ENCODE peak calls at places on chromosome 9, in four cellular contexts. T is CD8-positive, alpha-beta memory T cell; V is HCT116; J is AG04449. W is an unnamed sample.

GRCh38 chr9:87336407-87336806 is 161.3 kb upstream of the DAPK1 start:
- DNase-seq in J (no peak), V (no peak), T (no peak), W (no peak)

GRCh38 chr9:14723301-14723700 is 768 bp upstream of the CER1 start:
- DNase-seq in J (no peak), T (no peak), V (no peak), W (no peak)

GRCh38 chr9:122100756-122101155 is 7.6 kb upstream of the TTLL11 start:
- DNase-seq in V (no peak), T (no peak), J (no peak), W (no peak)

GRCh38 chr9:21988056-21988990 is 5.9 kb downstream of the CDKN2A start:
- DNase-seq in V (no peak), J (no peak), T (no peak), W (no peak)

GRCh38 chr9:88476491-88477271 is 58.3 kb upstream of the NXNL2 start:
- DNase-seq in T (no peak), V (no peak), J (peak; percentile 12), W (no peak)

GRCh38 chr9:107989544-107989943 is 500.0 kb upstream of the KLF4 start:
- DNase-seq in T (no peak), V (no peak), J (peak; percentile 10), W (no peak)

GRCh38 chr9:128912270-128912853 is 8.4 kb upstream of the PHYHD1 start:
- DNase-seq in V (peak; percentile 43), T (no peak), J (peak; percentile 37), W (peak; percentile 92)

GRCh38 chr9:116365056-116365471 is 211.5 kb downstream of the PAPPA start:
- DNase-seq in V (no peak), T (no peak), J (peak; percentile 17), W (peak; percentile 5)

GRCh38 chr9:89788457-89788856 is 183.6 kb downstream of the GADD45G start:
- DNase-seq in T (no peak), V (no peak), J (no peak), W (no peak)

GRCh38 chr9:134564431-134565170 is 77.0 kb upstream of the COL5A1 start:
- DNase-seq in T (no peak), J (peak; percentile 73), V (no peak), W (no peak)

GRCh38 chr9:88821749-88822106 is 169.5 kb upstream of the S1PR3 start:
- DNase-seq in V (no peak), T (no peak), J (no peak), W (no peak)

GRCh38 chr9:4070266-4070665 is 229.6 kb downstream of the GLIS3 start:
- DNase-seq in T (no peak), J (no peak), V (no peak), W (no peak)

GRCh38 chr9:5850735-5851122 is 17.8 kb upstream of the ERMP1 start:
- DNase-seq in T (no peak), J (no peak), V (no peak), W (no peak)

GRCh38 chr9:110202232-110202631 is 5.7 kb downstream of the C9orf152 start:
- DNase-seq in T (no peak), J (no peak), V (no peak), W (no peak)

GRCh38 chr9:136107953-136108647 is 10.6 kb downstream of the TMEM250 start:
- DNase-seq in V (no peak), T (no peak), J (no peak), W (peak; percentile 31)

GRCh38 chr9:136111190-136111589 is 7.5 kb downstream of the TMEM250 start:
- DNase-seq in T (no peak), J (no peak), V (no peak), W (peak; percentile 8)

GRCh38 chr9:136110082-136111061 is 8.3 kb downstream of the TMEM250 start:
- DNase-seq in V (no peak), J (no peak), T (peak; percentile 68), W (peak; percentile 20)

GRCh38 chr9:136108648-136109266 is 9.9 kb downstream of the TMEM250 start:
- DNase-seq in V (no peak), J (no peak), T (no peak), W (no peak)

DNA sequence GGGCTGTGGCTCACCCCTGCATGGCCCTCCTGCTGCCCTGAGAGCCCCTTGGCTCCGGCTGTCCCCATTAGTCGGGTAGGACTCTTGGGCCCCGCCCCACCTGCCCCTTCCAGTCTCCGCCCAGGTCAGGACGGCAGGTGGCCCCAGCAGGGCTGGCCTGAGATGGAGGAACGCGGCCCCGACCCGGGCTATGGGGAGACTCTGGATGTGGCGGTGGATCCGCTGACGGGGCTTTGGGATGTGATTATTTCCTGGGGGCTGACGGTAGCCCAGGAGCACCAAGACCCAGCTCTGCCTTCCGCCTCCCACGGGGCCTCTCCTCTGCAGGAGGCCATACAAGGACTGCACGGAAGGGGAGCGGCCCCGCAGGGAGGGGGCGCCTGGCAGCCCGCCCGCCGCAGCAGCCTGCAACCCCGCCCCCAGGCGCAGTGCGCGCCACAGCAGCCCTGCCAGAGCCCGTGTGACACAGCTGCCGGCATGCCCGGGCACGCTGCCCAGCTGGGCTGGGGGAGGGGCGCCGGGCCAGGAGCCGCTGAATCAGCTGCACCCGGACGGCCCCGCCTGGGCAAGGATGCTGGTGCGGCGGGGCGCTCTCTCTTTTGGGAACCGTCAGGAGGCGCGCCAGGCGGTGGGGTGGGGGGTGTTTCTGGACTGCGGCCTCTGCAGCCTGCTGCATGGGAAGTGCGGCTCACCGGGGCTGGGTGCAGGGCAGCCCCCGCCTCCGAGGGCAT is 9.2 kb downstream of the TMEM250 start:
- DNase-seq in T (peak; percentile 95), J (peak; percentile 41), V (peak; percentile 71), W (peak; percentile 99)
- H3K4me3 ChIP-seq in T (peak overlapping the region; percentile 63), J (peak overlapping the region; percentile 34), V (peak overlapping the region; percentile 41), W (peak overlapping the region; percentile 45)

GRCh38 chr9:131290039-131290766 is 680 bp downstream of the PLPP7 start:
- DNase-seq in T (no peak), V (no peak), J (no peak), W (no peak)
- H3K4me3 ChIP-seq in T (no peak overlapping the region), V (no peak overlapping the region), J (peak overlapping the region; percentile 38), W (no peak overlapping the region)

GRCh38 chr9:77021289-77021927 is 2.0 kb downstream of the FOXB2 start:
- DNase-seq in V (no peak), T (no peak), J (no peak), W (no peak)
- H3K4me3 ChIP-seq in V (no peak overlapping the region), T (no peak overlapping the region), J (no peak overlapping the region), W (no peak overlapping the region)

GRCh38 chr9:23590601-23591000 is 235.4 kb downstream of the ELAVL2 start:
- DNase-seq in T (no peak), J (no peak), V (no peak), W (peak; percentile 63)
- H3K4me3 ChIP-seq in T (peak overlapping the region; percentile 26), J (no peak overlapping the region), V (no peak overlapping the region), W (peak overlapping the region; percentile 38)

GRCh38 chr9:83932001-83932400 is 10.8 kb upstream of the KIF27 start:
- DNase-seq in V (no peak), T (no peak), J (no peak), W (no peak)

GRCh38 chr9:83934569-83935275 is 13.5 kb upstream of the KIF27 start:
- DNase-seq in T (no peak), J (no peak), V (no peak), W (peak; percentile 90)

GRCh38 chr9:83932851-83933250 is 11.6 kb upstream of the KIF27 start:
- DNase-seq in V (no peak), J (no peak), T (no peak), W (no peak)

GRCh38 chr9:83935276-83935890 is 14.2 kb upstream of the KIF27 start:
- DNase-seq in J (no peak), V (no peak), T (no peak), W (peak; percentile 76)

DNA sequence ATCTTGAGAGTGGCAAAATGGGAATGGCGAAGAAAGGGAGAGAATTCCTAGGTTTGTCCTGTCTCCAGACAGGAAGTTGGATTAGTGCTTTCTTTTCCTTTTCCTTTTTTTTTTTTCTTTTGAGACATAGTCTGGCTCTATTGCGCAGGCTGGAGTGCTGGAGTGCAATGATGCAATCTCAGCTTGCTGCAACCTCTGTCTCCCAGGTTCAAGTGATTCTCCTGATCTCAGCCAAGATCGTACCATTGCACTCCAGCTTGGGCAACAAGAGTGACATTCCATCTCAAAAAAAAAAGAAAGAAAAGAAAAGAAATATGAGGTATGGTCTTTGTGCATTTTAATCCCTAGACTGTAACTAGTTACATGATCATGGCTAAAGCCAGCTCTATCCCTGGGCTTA is 12.6 kb upstream of the KIF27 start:
- DNase-seq in T (no peak), V (no peak), J (no peak), W (no peak)
- H3K4me3 ChIP-seq in T (no peak overlapping the region), V (no peak overlapping the region), J (no peak overlapping the region), W (no peak overlapping the region)

GRCh38 chr9:124694394-124695279 is 76.5 kb downstream of the NR6A1 start:
- DNase-seq in T (no peak), J (no peak), V (no peak), W (peak; percentile 74)

GRCh38 chr9:124695280-124695890 is 75.7 kb downstream of the NR6A1 start:
- DNase-seq in J (peak; percentile 57), V (no peak), T (no peak), W (peak; percentile 78)

GRCh38 chr9:124696101-124696500 is 75.0 kb downstream of the NR6A1 start:
- DNase-seq in J (no peak), T (no peak), V (no peak), W (no peak)

GRCh38 chr9:124697326-124698200 is 73.5 kb downstream of the NR6A1 start:
- DNase-seq in J (peak; percentile 59), T (no peak), V (no peak), W (peak; percentile 81)

GRCh38 chr9:124693403-124693802 is 77.7 kb downstream of the NR6A1 start:
- DNase-seq in T (no peak), J (no peak), V (no peak), W (no peak)
- H3K4me3 ChIP-seq in T (no peak overlapping the region), J (no peak overlapping the region), V (no peak overlapping the region), W (no peak overlapping the region)

GRCh38 chr9:36396985-36397384 is 3.1 kb downstream of the RNF38 start:
- DNase-seq in T (no peak), V (no peak), J (no peak), W (no peak)

GRCh38 chr9:36399980-36400331 is at the start of gene RNF38:
- DNase-seq in V (no peak), J (no peak), T (peak; percentile 80), W (no peak)

GRCh38 chr9:36400332-36401178 is 486 bp upstream of the RNF38 start:
- DNase-seq in T (peak; percentile 92), J (no peak), V (peak; percentile 57), W (peak; percentile 84)

GRCh38 chr9:36401179-36401740 is 1.2 kb upstream of the RNF38 start:
- DNase-seq in T (no peak), V (peak; percentile 44), J (no peak), W (peak; percentile 49)

GRCh38 chr9:36398745-36399144 is 1.3 kb downstream of the RNF38 start:
- DNase-seq in V (no peak), J (peak; percentile 58), T (no peak), W (no peak)
- H3K4me3 ChIP-seq in V (no peak overlapping the region), J (peak overlapping the region; percentile 30), T (peak overlapping the region; percentile 3), W (peak overlapping the region; percentile 73)